ENCODE peak calls at places on chromosomes 1 and 21, in seven cellular contexts. G is tibial artery, U is hepatocyte, L is heart right ventricle, H is breast epithelium, C is cardiac muscle cell, R is sigmoid colon. F is an unnamed sample.

GRCh38 chr1:7287013-7287412 is 484.1 kb upstream of the VAMP3 start:
- DNase-seq in C (no peak), L (no peak), R (no peak), H (no peak), G (no peak), U (no peak), F (no peak)

GRCh38 chr1:85025940-85026339 is 22.4 kb downstream of the MCOLN3 start:
- DNase-seq in L (no peak), C (no peak), U (no peak), R (no peak), H (no peak), G (no peak), F (no peak)

GRCh38 chr1:209349372-209350324 is 233.9 kb upstream of the CAMK1G start:
- DNase-seq in U (peak; percentile 40), R (no peak), G (no peak), C (peak; percentile 43), H (no peak), L (no peak), F (no peak)

GRCh38 chr1:163561570-163562295 is 240.0 kb downstream of the NUF2 start:
- DNase-seq in L (no peak), G (no peak), H (no peak), R (no peak), C (peak; percentile 30), U (peak; percentile 15), F (no peak)

GRCh38 chr1:204286841-204287387 is 72.8 kb downstream of the PLEKHA6 start:
- DNase-seq in C (peak; percentile 30), G (no peak), U (peak; percentile 50), H (peak; percentile 82), R (no peak), L (no peak), F (no peak)

GRCh38 chr1:73627723-73628122 is 570.3 kb downstream of the LRRIQ3 start:
- DNase-seq in R (no peak), H (no peak), G (no peak), U (no peak), C (no peak), L (no peak), F (no peak)

GRCh38 chr1:110605901-110606783 is at the start of gene KCNA2:
- DNase-seq in C (peak; percentile 46), H (no peak), L (peak; percentile 61), U (peak; percentile 55), R (peak; percentile 74), G (no peak), F (no peak)

GRCh38 chr1:96987186-96987703 is 265.7 kb downstream of the PTBP2 start:
- DNase-seq in U (no peak), R (no peak), G (no peak), L (no peak), H (no peak), C (peak; percentile 27), F (no peak)

GRCh38 chr1:35264861-35265260 is 3.6 kb upstream of the ZMYM4 start:
- DNase-seq in G (no peak), C (peak; percentile 81), L (no peak), U (no peak), R (no peak), H (peak; percentile 71), F (no peak)

GRCh38 chr21:31967334-31967733 is 94.5 kb downstream of the HUNK start:
- DNase-seq in H (no peak), L (no peak), C (no peak), R (no peak), G (no peak), U (no peak), F (no peak)

GRCh38 chr21:42156690-42157605 is 62.0 kb upstream of the ABCG1 start:
- DNase-seq in U (no peak), C (peak; percentile 38), H (peak; percentile 69), L (peak; percentile 38), R (no peak), G (no peak), F (no peak)

GRCh38 chr1:86207323-86207722 is 50.8 kb upstream of the COL24A1 start:
- DNase-seq in L (peak; percentile 8), U (peak; percentile 23), R (no peak), C (peak; percentile 92), G (no peak), H (no peak), F (no peak)

GRCh38 chr1:231969078-231969477 is 342.5 kb downstream of the DISC1 start:
- DNase-seq in G (no peak), U (no peak), R (no peak), L (no peak), H (no peak), C (no peak), F (no peak)

GRCh38 chr1:191589536-191589935 is 568.7 kb upstream of the RGS18 start:
- DNase-seq in C (no peak), R (no peak), U (no peak), H (no peak), G (no peak), L (no peak), F (no peak)

GRCh38 chr1:191588905-191589304 is 569.4 kb upstream of the RGS18 start:
- DNase-seq in L (no peak), C (no peak), G (no peak), R (no peak), H (no peak), U (no peak), F (no peak)

GRCh38 chr1:191592907-191593306 is 565.4 kb upstream of the RGS18 start:
- DNase-seq in U (no peak), H (no peak), C (no peak), G (no peak), L (no peak), R (no peak), F (no peak)

GRCh38 chr1:191592111-191592510 is 566.2 kb upstream of the RGS18 start:
- DNase-seq in C (no peak), L (no peak), H (no peak), R (no peak), G (no peak), U (no peak), F (no peak)

GRCh38 chr1:191590578-191590977 is 567.7 kb upstream of the RGS18 start:
- DNase-seq in G (no peak), L (no peak), U (no peak), R (no peak), H (no peak), C (no peak), F (no peak)
- H3K27ac ChIP-seq in G (no peak overlapping the region), L (no peak overlapping the region), U (no peak overlapping the region), R (no peak overlapping the region), H (no peak overlapping the region), C (no peak overlapping the region), F (no peak overlapping the region)

DNA sequence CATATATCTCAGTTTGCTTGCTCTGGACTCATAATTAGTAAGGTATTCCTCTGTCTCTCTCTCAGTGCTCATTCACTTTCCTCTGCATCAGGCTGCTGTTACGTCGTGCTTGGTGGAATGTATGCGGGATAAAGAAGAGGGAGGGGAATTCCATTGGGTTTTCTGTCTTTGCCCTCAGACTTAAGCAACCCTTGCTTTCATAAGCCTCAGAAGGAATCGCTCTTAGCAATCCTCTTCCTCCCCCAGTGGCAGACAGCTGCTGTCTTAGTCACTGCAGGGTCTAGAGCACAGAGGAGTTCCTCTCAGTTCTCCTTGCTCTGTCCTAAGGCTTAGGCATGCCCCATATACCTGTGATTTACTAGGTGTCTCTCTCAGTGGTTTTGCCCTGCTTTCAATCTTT is 19.1 kb upstream of the NTMT2 start:
- DNase-seq in R (no peak), L (no peak), U (peak; percentile 53), H (no peak), G (no peak), C (peak; percentile 93), F (no peak)
- TF ChIP-seq CTCF in R (no peak), L (no peak), U (no peak), H (no peak), G (no peak), C (peak; percentile 35), F (no peak)

GRCh38 chr1:236063919-236064673 is 794 bp downstream of the NID1 start:
- DNase-seq in H (peak; percentile 26), G (peak; percentile 78), R (peak; percentile 95), U (peak; percentile 76), C (peak; percentile 83), L (peak; percentile 66), F (peak; percentile 77)

GRCh38 chr1:236066054-236066453 is 1.2 kb upstream of the NID1 start:
- DNase-seq in G (no peak), L (no peak), H (no peak), R (peak; percentile 82), C (peak; percentile 30), U (no peak), F (no peak)

GRCh38 chr1:236063551-236063918 is 1.4 kb downstream of the NID1 start:
- DNase-seq in R (no peak), C (no peak), H (no peak), U (no peak), L (no peak), G (no peak), F (no peak)

GRCh38 chr1:236065509-236066005 is 667 bp upstream of the NID1 start:
- DNase-seq in H (no peak), U (no peak), C (no peak), L (no peak), G (no peak), R (no peak), F (no peak)

GRCh38 chr1:236064674-236065508 is at the start of gene NID1:
- DNase-seq in L (peak; percentile 90), C (peak; percentile 89), R (peak; percentile 98), H (peak; percentile 47), G (peak; percentile 88), U (peak; percentile 87), F (peak; percentile 91)
- H3K4me1 ChIP-seq in L (peaks cover 75% of the 10 kb centered on the region), C (peaks cover 27% of the 10 kb centered on the region), R (no peaks in the 10 kb centered on the region), H (no peaks in the 10 kb centered on the region), G (no peaks in the 10 kb centered on the region), U (no peaks in the 10 kb centered on the region), F (peaks cover 60% of the 10 kb centered on the region)

DNA sequence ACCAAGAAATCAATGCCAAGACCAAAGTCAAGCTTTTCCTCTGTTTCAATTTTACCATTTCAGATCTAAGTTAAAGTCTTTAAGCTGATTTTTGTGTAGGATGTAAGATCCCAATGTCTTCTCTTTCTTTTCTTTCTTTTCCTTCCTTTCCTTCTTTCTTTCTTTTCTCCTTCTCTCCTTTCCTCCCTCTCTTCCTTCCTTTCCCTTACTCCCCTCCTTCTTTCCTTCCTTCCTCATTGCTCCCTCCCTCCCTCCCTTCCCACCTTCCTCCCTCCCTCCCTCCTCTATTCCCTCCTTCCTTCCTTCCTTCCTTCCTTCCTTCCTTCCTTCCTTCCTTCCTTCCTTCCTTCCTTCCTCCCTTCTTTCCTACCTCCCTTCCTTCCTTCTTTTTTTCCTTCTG is 197.5 kb downstream of the KCNT2 start:
- DNase-seq in L (no peak), R (no peak), H (no peak), C (no peak), U (no peak), G (no peak), F (no peak)
- H3K27ac ChIP-seq in L (no peak overlapping the region), R (no peak overlapping the region), H (no peak overlapping the region), C (no peak overlapping the region), U (no peak overlapping the region), G (no peak overlapping the region), F (no peak overlapping the region)

DNA sequence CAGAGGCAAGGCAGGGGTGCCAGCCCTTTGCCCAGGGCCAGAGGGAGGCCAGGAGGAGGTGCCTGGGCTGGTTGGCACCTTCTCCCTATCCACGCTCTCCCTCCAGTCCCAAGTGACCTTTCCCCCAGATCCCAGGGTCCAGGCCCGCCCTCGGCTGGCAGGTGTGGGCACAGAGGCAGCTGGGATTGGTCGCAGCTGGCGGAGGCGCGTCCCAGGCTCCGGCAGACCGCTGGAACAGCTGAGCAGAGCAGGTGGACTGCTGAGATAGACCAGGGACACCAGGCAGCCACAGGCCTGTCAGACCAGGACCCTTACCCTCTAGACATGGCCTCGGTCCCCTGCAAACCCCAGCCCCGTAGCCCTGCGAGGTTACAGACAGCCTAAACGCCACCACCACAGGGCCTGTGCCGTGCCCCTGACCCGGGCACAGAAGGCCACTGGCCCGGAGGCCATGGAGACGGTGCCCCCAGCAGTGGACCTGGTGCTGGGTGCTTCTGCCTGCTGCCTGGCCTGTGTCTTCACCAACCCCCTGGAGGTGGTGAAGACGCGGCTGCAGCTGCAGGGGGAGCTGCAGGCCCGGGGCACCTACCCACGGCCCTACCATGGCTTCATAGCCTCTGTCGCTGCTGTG is at the start of gene SLC25A34:
- DNase-seq in G (no peak), R (no peak), C (no peak), U (no peak), H (no peak), L (peak; percentile 83), F (no peak)
- TF ChIP-seq CTCF in G (peak; percentile 22), R (no peak), C (no peak), U (no peak), H (no peak), L (no peak), F (no peak)

F was measured in right atrium auricular region.